ENCODE peak calls at places on chromosome 5, in ten cellular contexts. M is HepG2; Q is fibroblast of mammary gland; X is breast epithelium; D is fibroblast of pulmonary artery; J is lower leg skin; V is CD4-positive, alpha-beta T cell; C is AG04450; U is right atrium auricular region; A is cardiac muscle cell. S is an unnamed sample.

GRCh38 chr5:133294380-133294779 is 242.6 kb downstream of the HSPA4 start:
- DNase-seq in C (no peak), M (no peak), A (no peak), V (no peak), U (no peak), D (no peak), Q (no peak), J (no peak), X (no peak), S (no peak)

GRCh38 chr5:173283318-173284288 is 44.6 kb downstream of the STC2 start:
- DNase-seq in C (no peak), A (peak), Q (peak), V (peak), M (peak), D (peak), U (peak), J (peak), X (peak), S (peak)

GRCh38 chr5:94802450-94802849 is 184.0 kb downstream of the SLF1 start:
- DNase-seq in M (no peak), V (no peak), D (peak), X (no peak), A (peak), C (no peak), Q (peak), J (no peak), U (no peak), S (no peak)

GRCh38 chr5:114360816-114361723 is 800 bp upstream of the KCNN2 start:
- DNase-seq in Q (no peak), J (peak), C (no peak), X (no peak), D (no peak), V (no peak), A (no peak), U (no peak), M (no peak), S (no peak)

GRCh38 chr5:124372457-124372856 is 374.0 kb downstream of the ZNF608 start:
- DNase-seq in D (peak), U (no peak), X (no peak), Q (no peak), J (no peak), M (no peak), C (no peak), V (no peak), A (peak), S (no peak)

GRCh38 chr5:172724658-172725183 is 46.3 kb downstream of the DUSP1 start:
- DNase-seq in C (no peak), D (no peak), X (no peak), J (no peak), Q (no peak), V (no peak), A (no peak), M (peak), U (no peak), S (no peak)

GRCh38 chr5:73820321-73820720 is 194.3 kb downstream of the ARHGEF28 start:
- DNase-seq in V (no peak), U (no peak), C (no peak), J (no peak), A (no peak), Q (peak), X (no peak), M (no peak), D (no peak), S (no peak)

GRCh38 chr5:61275841-61276240 is 56.2 kb upstream of the ZSWIM6 start:
- DNase-seq in D (peak), U (peak), Q (peak), V (no peak), M (no peak), C (peak), A (peak), J (no peak), X (peak), S (peak)

GRCh38 chr5:15442183-15442550 is 57.8 kb upstream of the FBXL7 start:
- DNase-seq in J (no peak), V (no peak), C (no peak), Q (no peak), D (no peak), U (no peak), X (no peak), M (no peak), A (no peak), S (no peak)

GRCh38 chr5:142720561-142721275 is 34.8 kb upstream of the FGF1 start:
- DNase-seq in V (no peak), D (peak), A (peak), U (no peak), C (no peak), Q (no peak), X (peak), M (peak), J (no peak), S (no peak)

GRCh38 chr5:59206132-59206581 is 623.3 kb downstream of the RAB3C start:
- DNase-seq in V (no peak), D (peak), M (no peak), X (no peak), A (peak), U (no peak), Q (peak), C (no peak), J (no peak), S (no peak)

GRCh38 chr5:141560725-141561483 is 57.9 kb downstream of the DIAPH1 start:
- DNase-seq in C (peak), A (peak), U (peak), J (peak), X (peak), M (peak), Q (peak), V (no peak), D (peak), S (peak)

GRCh38 chr5:121949885-121950284 is 11.9 kb upstream of the SRFBP1 start:
- DNase-seq in Q (peak), A (peak), D (peak), U (no peak), M (peak), V (no peak), C (peak), X (no peak), J (no peak), S (no peak)

GRCh38 chr5:142816577-142816976 is 46.4 kb downstream of the ARHGAP26 start:
- DNase-seq in X (peak), U (no peak), M (no peak), V (no peak), C (no peak), D (peak), A (peak), J (peak), Q (peak), S (no peak)

GRCh38 chr5:180090098-180090768 is 18.7 kb upstream of the RNF130 start:
- DNase-seq in U (no peak), Q (peak), A (peak), C (peak), M (peak), X (peak), J (peak), D (peak), V (peak), S (peak)

GRCh38 chr5:127647361-127647958 is 1.4 kb upstream of the CTXN3 start:
- DNase-seq in M (no peak), X (peak), Q (no peak), V (no peak), U (no peak), J (no peak), A (no peak), C (no peak), D (no peak), S (no peak)

GRCh38 chr5:1044117-1044516 is 35.5 kb downstream of the NKD2 start:
- DNase-seq in D (no peak), J (peak), M (no peak), Q (no peak), V (no peak), U (no peak), A (no peak), X (no peak), C (no peak), S (no peak)

GRCh38 chr5:68382640-68383039 is 167.1 kb downstream of the PIK3R1 start:
- DNase-seq in M (no peak), J (no peak), D (peak), U (no peak), X (no peak), Q (peak), V (no peak), C (no peak), A (peak), S (no peak)

GRCh38 chr5:134904621-134905245 is at the start of gene PCBD2:
- DNase-seq in J (peak), Q (peak), V (peak), M (peak), D (peak), U (peak), A (peak), X (peak), C (peak), S (peak)

GRCh38 chr5:172789687-172790495 is 18.9 kb upstream of the DUSP1 start:
- DNase-seq in U (no peak), J (peak), A (peak), X (no peak), D (peak), C (no peak), V (no peak), Q (no peak), M (no peak), S (no peak)

GRCh38 chr5:148179234-148179824 is 11.0 kb downstream of the SPINK14 start:
- DNase-seq in M (peak), A (peak), V (no peak), Q (peak), C (peak), D (peak), X (no peak), U (no peak), J (no peak), S (no peak)

GRCh38 chr5:173581408-173582197 is 34.8 kb downstream of the BOD1 start:
- DNase-seq in Q (peak), D (peak), X (no peak), M (peak), U (no peak), J (no peak), V (no peak), A (peak), C (no peak), S (peak)

GRCh38 chr5:69288069-69288468 is 44.5 kb downstream of the CCDC125 start:
- DNase-seq in U (no peak), D (no peak), Q (no peak), X (no peak), J (no peak), A (no peak), M (no peak), V (no peak), C (no peak), S (no peak)

GRCh38 chr5:132262882-132263547 is 5.5 kb downstream of the PDLIM4 start:
- DNase-seq in D (no peak), U (peak), J (no peak), A (no peak), M (no peak), Q (no peak), C (no peak), X (no peak), V (no peak), S (no peak)

GRCh38 chr5:68141494-68141893 is 74.1 kb upstream of the PIK3R1 start:
- DNase-seq in J (no peak), Q (peak), X (no peak), A (no peak), V (no peak), M (no peak), C (no peak), U (no peak), D (no peak), S (no peak)

GRCh38 chr5:54975701-54976100 is 9.7 kb downstream of the ESM1 start:
- DNase-seq in Q (no peak), A (no peak), X (no peak), J (no peak), U (no peak), V (no peak), M (no peak), C (no peak), D (no peak), S (no peak)

GRCh38 chr5:31894131-31894530 is 255.2 kb downstream of the PDZD2 start:
- DNase-seq in U (no peak), Q (no peak), C (no peak), X (no peak), V (no peak), M (no peak), A (no peak), D (no peak), J (no peak), S (no peak)

GRCh38 chr5:10530601-10531320 is 33.1 kb upstream of the ANKRD33B start:
- DNase-seq in A (no peak), V (no peak), M (no peak), U (no peak), J (no peak), D (no peak), X (no peak), C (no peak), Q (no peak), S (no peak)

GRCh38 chr5:176994460-176995121 is 12.0 kb downstream of the UIMC1 start:
- DNase-seq in U (peak), Q (peak), M (peak), X (no peak), J (no peak), V (no peak), A (peak), C (no peak), D (peak), S (peak)

GRCh38 chr5:124980174-124980941 is 233.9 kb upstream of the ZNF608 start:
- DNase-seq in M (no peak), Q (no peak), U (no peak), J (no peak), C (no peak), D (no peak), V (no peak), A (no peak), X (peak), S (no peak)

GRCh38 chr5:37882636-37883035 is 42.8 kb upstream of the GDNF start:
- DNase-seq in M (no peak), J (no peak), A (no peak), Q (peak), D (no peak), V (no peak), C (peak), X (no peak), U (no peak), S (no peak)

GRCh38 chr5:170611446-170612088 is 107.7 kb downstream of the KCNIP1 start:
- DNase-seq in X (no peak), J (no peak), D (peak), C (no peak), M (no peak), U (no peak), A (peak), V (no peak), Q (no peak), S (no peak)

GRCh38 chr5:13632676-13633075 is 311.8 kb downstream of the DNAH5 start:
- DNase-seq in M (no peak), X (no peak), C (no peak), V (no peak), A (no peak), Q (no peak), U (no peak), D (no peak), J (no peak), S (no peak)

GRCh38 chr5:79672392-79672791 is 17.2 kb upstream of the CMYA5 start:
- DNase-seq in M (no peak), U (no peak), A (no peak), J (no peak), X (no peak), Q (no peak), V (no peak), C (no peak), D (no peak), S (no peak)

GRCh38 chr5:56190500-56190899 is 42.6 kb downstream of the ANKRD55 start:
- DNase-seq in J (no peak), C (no peak), Q (peak), U (no peak), A (peak), M (no peak), D (peak), X (peak), V (peak), S (peak)

GRCh38 chr5:31470608-31471007 is 61.3 kb downstream of the DROSHA start:
- DNase-seq in Q (peak), J (peak), U (peak), V (no peak), X (no peak), M (no peak), D (peak), A (peak), C (no peak), S (peak)

DNA sequence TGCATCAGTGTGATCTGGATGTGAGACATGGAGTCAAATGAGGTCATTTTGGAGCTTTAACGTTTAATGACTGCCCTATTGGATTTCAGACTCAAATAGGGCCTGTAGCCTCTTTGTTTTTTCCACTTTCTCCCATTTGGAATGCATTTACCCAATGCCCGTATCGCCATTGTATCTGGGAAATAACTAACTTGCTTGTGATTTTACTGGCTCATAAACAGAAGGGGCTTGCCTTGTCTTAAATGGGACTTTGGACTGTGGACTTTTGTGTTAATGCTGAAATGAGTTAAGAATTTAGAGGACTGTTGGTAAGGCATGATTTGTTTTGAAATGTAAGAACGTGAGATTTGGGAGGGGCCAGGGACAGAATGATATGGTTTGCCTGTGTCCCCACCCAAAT is 494.6 kb downstream of the CHSY3 start:
- DNase-seq in A (no peak), D (no peak), U (no peak), M (no peak), J (no peak), C (no peak), Q (no peak), X (no peak), V (no peak), S (no peak)
- TF ChIP-seq CTCF in A (no peak), D (no peak), U (no peak), M (no peak), J (no peak), C (no peak), Q (no peak), X (no peak), V (no peak), S (no peak)

DNA sequence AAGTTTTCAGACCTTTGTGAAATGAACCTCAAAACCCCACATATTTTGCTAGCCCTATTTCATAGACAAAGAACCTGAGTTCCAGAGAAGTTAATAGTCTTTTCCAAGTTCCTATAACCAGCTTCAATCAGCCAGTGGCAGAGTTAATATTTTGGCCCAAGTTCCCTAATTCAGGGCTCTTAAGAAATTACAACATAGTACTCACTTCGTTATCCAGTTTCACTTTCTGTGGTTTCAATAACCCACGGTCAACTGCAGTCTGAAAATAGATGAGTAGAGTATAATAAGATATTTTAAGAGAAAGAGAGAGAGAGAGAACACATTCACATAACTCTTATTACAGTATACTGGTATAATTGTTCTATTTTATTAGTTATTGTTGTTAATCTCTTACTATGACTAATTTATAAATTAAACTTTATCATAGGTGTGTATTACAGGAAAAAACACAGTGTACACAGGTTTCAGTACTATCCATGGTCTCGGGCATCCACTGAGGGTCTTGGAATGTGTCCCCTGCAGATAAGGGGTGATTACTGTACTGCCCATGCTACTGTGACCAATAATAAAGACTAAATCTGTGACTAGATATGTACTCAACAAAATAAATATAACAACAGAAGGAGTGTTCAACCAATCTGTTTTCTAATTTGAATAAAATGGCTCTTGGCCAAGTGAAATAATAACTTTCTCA is 9.3 kb upstream of the MYOT start:
- DNase-seq in Q (peak), U (no peak), X (no peak), M (no peak), A (peak), D (peak), V (no peak), C (no peak), J (no peak), S (no peak)
- TF ChIP-seq CTCF in Q (no peak), U (no peak), X (no peak), M (no peak), A (no peak), D (no peak), V (no peak), C (no peak), J (no peak), S (no peak)

DNA sequence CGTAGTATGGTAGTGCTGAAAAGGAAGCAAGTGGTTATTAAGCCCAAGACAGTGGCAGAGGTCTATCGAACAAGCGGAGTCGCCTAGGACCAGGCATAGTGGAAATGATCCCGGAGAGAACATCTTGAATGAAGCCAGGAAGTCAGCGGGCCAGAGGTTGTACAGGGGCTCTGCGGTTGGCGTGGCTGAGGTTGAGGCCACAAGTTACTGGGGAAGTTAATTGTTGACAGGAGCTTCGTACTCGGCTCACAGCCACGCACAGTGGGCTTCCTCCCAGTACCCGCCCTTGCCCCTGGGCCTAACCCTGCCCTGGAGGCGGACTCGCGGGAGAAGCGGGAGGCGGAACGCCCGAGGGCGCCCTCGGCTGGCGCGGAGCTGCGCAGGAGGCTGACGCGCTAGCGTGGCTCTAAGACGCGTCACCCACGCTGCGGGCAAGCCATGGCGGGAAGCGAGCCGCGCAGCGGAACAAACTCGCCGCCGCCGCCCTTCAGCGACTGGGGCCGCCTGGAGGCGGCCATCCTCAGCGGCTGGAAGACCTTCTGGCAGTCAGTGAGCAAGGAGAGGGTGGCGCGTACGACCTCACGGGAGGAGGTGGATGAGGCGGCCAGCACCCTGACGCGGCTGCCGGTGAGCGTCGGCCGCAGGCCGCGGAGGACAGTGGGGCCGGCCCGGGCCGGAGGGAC is at the start of gene FBXO4:
- DNase-seq in Q (peak), A (peak), M (peak), D (peak), X (peak), C (peak), J (peak), V (peak), U (peak), S (peak)
- TF ChIP-seq CTCF in Q (peak), A (peak), M (peak), D (peak), X (no peak), C (peak), J (no peak), V (peak), U (peak), S (peak)

GRCh38 chr5:66769839-66770617 is 173.8 kb downstream of the MAST4 start:
- DNase-seq in Q (peak), X (no peak), D (peak), J (no peak), A (peak), V (no peak), M (peak), U (no peak), C (no peak), S (no peak)
- TF ChIP-seq CTCF in Q (peak), X (no peak), D (peak), J (no peak), A (peak), V (no peak), M (peak), U (no peak), C (no peak), S (no peak)

DNA sequence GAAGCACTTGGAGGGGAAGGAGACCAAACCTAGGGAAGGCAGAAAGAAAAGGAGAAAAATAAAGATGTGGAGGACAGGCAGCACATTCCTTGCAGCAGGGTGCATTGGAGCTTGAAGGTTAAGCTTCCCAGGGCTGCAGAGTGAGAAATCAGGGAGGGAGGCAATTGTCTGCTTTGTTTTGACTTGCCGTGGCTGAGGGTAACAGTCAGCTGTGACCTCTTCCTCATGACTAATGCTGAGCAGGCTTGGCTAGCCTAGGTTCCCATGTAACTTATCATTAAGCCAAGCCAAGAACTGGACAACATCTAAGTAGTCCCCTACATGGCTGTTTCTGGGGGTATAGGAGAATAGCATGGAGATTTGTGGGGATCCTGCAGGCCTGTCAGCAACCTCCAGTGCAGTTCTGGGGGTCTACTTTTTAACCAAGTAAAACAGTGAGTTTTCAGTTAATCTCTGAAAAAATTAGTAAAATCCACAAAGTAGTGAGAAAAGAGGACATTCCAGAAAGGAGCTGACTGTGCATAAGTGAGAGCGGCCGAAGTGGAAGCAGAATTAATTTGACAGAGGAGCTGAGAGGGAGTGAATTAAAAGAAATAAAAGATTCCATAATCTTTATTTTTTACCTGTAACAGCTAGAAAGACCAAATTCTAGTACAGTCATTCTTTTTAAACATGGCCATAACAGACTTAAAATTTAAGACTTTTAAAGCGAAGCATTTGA is 149.0 kb downstream of the SGCD start:
- DNase-seq in M (no peak), D (peak), A (peak), V (no peak), J (no peak), X (no peak), Q (peak), C (peak), U (peak), S (no peak)
- TF ChIP-seq CTCF in M (no peak), D (peak), A (peak), V (no peak), J (no peak), X (no peak), Q (peak), C (peak), U (no peak), S (no peak)

S was measured in lung.